ENCODE peak calls at places on chromosomes 4 and X, in six cellular contexts. X, N, Q, T, J and D are unnamed samples.

GRCh38 chr4:129515356-129515755 is 419.4 kb downstream of the C4orf33 start:
- DNase-seq in T (no peak), J (no peak), Q (no peak), N (no peak), X (no peak), D (no peak)

GRCh38 chr4:176350671-176351070 is 30.9 kb downstream of the SPCS3 start:
- DNase-seq in T (no peak), Q (no peak), X (no peak), J (no peak), N (no peak), D (no peak)

GRCh38 chr4:108070775-108071174 is 81.1 kb downstream of the HADH start:
- DNase-seq in T (no peak), X (no peak), N (no peak), J (no peak), Q (no peak), D (no peak)

GRCh38 chr4:97910005-97910404 is 233.3 kb downstream of the STPG2 start:
- DNase-seq in N (no peak), J (peak), X (peak), Q (no peak), T (no peak), D (no peak)

GRCh38 chr4:85790582-85790981 is 315.6 kb downstream of the ARHGAP24 start:
- DNase-seq in N (peak), T (peak), X (no peak), Q (no peak), J (no peak), D (no peak)

GRCh38 chrX:129663171-129663570 is 8.4 kb upstream of the APLN start:
- DNase-seq in J (peak), T (peak), Q (no peak), N (peak), X (no peak), D (no peak)

GRCh38 chr4:114132830-114133229 is 153.4 kb upstream of the ARSJ start:
- DNase-seq in N (peak), T (no peak), Q (no peak), X (no peak), J (peak), D (no peak)

GRCh38 chr4:73661646-73662119 is 41.4 kb upstream of the RASSF6 start:
- DNase-seq in N (peak), J (peak), T (peak), X (no peak), Q (no peak), D (no peak)

GRCh38 chr4:137705171-137705783 is 173.0 kb upstream of the PCDH18 start:
- DNase-seq in X (no peak), Q (no peak), N (peak), J (no peak), T (peak), D (no peak)

GRCh38 chr4:151324449-151325319 is 721 bp downstream of the SH3D19 start:
- DNase-seq in X (peak), T (peak), Q (peak), J (peak), N (peak), D (peak)

GRCh38 chrX:131332331-131332730 is 43.2 kb upstream of the IGSF1 start:
- DNase-seq in J (no peak), X (no peak), Q (no peak), N (no peak), T (no peak), D (no peak)

GRCh38 chr4:148311493-148311892 is 130.7 kb downstream of the NR3C2 start:
- DNase-seq in J (peak), Q (no peak), N (peak), X (no peak), T (no peak), D (peak)

GRCh38 chr4:189071241-189071640 is 869.4 kb upstream of the FRG1 start:
- DNase-seq in X (no peak), N (no peak), T (no peak), Q (no peak), J (no peak), D (no peak)

GRCh38 chr4:67700119-67700873 is 659 bp downstream of the UBA6 start:
- DNase-seq in N (peak), X (no peak), J (no peak), T (peak), Q (no peak), D (peak)

GRCh38 chr4:76950846-76951321 is 1.3 kb downstream of the SEPTIN11 start:
- DNase-seq in X (peak), N (peak), T (peak), J (peak), Q (no peak), D (peak)

GRCh38 chr4:105637409-105638258 is 70.9 kb downstream of the INTS12 start:
- DNase-seq in Q (no peak), T (peak), N (peak), J (no peak), X (no peak), D (no peak)

GRCh38 chr4:182556576-182556975 is 313.4 kb downstream of the TENM3 start:
- DNase-seq in T (peak), X (no peak), J (peak), Q (no peak), N (peak), D (no peak)

GRCh38 chr4:182555997-182556418 is 312.8 kb downstream of the TENM3 start:
- DNase-seq in T (peak), X (peak), N (peak), J (peak), Q (peak), D (peak)

GRCh38 chr4:182554736-182555135 is 311.5 kb downstream of the TENM3 start:
- DNase-seq in J (no peak), X (no peak), T (no peak), N (no peak), Q (no peak), D (no peak)

GRCh38 chr4:182549386-182549785 is 306.2 kb downstream of the TENM3 start:
- DNase-seq in J (no peak), X (no peak), N (no peak), T (no peak), Q (no peak), D (no peak)

DNA sequence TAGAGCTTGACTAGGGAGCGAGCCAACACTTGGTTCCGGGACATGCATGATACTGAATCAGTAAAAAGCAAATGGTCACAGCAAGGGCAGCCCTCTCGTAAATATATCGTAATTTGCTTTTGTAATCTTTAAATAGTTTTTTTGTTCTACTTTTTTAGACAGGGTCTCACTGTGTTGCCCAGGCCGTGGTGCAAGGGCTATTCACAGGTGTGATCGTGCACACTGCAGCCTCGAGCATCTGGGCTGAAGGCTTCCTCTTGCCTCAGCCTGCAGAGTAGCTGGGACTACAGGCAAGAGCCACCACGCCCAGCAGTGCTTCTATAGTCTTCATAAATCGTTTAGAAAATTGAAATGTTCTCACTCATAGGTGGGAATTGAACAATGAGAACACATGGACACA is 309.7 kb downstream of the TENM3 start:
- DNase-seq in J (no peak), N (no peak), X (no peak), T (no peak), Q (no peak), D (no peak)
- H3K4ac ChIP-seq in J (no peak), N (no peak), X (no peak), T (no peak), Q (no peak), D (no peak)

GRCh38 chr4:25654971-25655963 is at the start of gene SLC34A2:
- DNase-seq in T (no peak), N (no peak), X (peak), J (peak), Q (peak), D (peak)
- H3K9ac ChIP-seq in T (no peak), N (no peak), X (no peak), J (peak), Q (no peak), D (no peak)

GRCh38 chr4:7985891-7986441 is 46.3 kb upstream of the AFAP1 start:
- DNase-seq in N (no peak), J (no peak), Q (no peak), X (no peak), T (peak), D (no peak)

GRCh38 chr4:7987148-7987989 is 47.7 kb upstream of the AFAP1 start:
- DNase-seq in T (peak), J (peak), Q (peak), X (peak), N (peak), D (peak)

GRCh38 chr4:7983296-7983695 is 43.6 kb upstream of the AFAP1 start:
- DNase-seq in N (no peak), T (no peak), X (no peak), J (no peak), Q (no peak), D (no peak)

GRCh38 chr4:7984286-7984925 is 44.7 kb upstream of the AFAP1 start:
- DNase-seq in Q (no peak), N (no peak), T (no peak), J (no peak), X (no peak), D (no peak)

GRCh38 chr4:7985072-7985471 is 45.4 kb upstream of the AFAP1 start:
- DNase-seq in X (no peak), T (no peak), Q (no peak), N (no peak), J (no peak), D (no peak)
- H3K4ac ChIP-seq in X (no peak), T (no peak), Q (peak), N (no peak), J (no peak), D (no peak)

GRCh38 chrX:7372843-7373525 is 225.0 kb upstream of the PUDP start:
- DNase-seq in T (peak), N (peak), J (no peak), Q (no peak), X (no peak), D (peak)
- H3K9ac ChIP-seq in T (no peak), N (peak), J (no peak), Q (no peak), X (no peak), D (no peak)